ENCODE peak calls at places on chromosomes 1 and 21, in four cellular contexts. V is HepG2, C is K562, J is H1. F is an unnamed sample.

GRCh38 chr1:233735331-233735730 is 121.4 kb downstream of the KCNK1 start:
- DNase-seq in V (no peak), J (no peak), C (no peak), F (no peak)

GRCh38 chr1:156848461-156849150 is 10.3 kb downstream of the INSRR start:
- DNase-seq in C (peak; percentile 83), J (no peak), V (no peak), F (no peak)

GRCh38 chr1:209688746-209689234 is 13.6 kb downstream of the G0S2 start:
- DNase-seq in C (no peak), V (no peak), J (no peak), F (no peak)

GRCh38 chr1:155184835-155185782 is 11.5 kb downstream of the TRIM46 start:
- DNase-seq in V (no peak), J (no peak), C (no peak), F (no peak)

GRCh38 chr21:29673096-29673610 is 266.6 kb downstream of the GRIK1 start:
- DNase-seq in J (no peak), C (no peak), V (no peak), F (no peak)

GRCh38 chr1:55478742-55479141 is 263.6 kb upstream of the USP24 start:
- DNase-seq in J (no peak), V (peak; percentile 20), C (no peak), F (peak; percentile 68)

GRCh38 chr1:16383917-16384316 is 16.9 kb downstream of the SZRD1 start:
- DNase-seq in C (no peak), V (no peak), J (no peak), F (no peak)

GRCh38 chr1:235286667-235287066 is 41.3 kb downstream of the ARID4B start:
- DNase-seq in C (no peak), V (no peak), J (no peak), F (no peak)

GRCh38 chr1:44348046-44348628 is 6.9 kb downstream of the ERI3 start:
- DNase-seq in C (no peak), J (no peak), V (no peak), F (no peak)

GRCh38 chr1:208601569-208601968 is 357.4 kb upstream of the PLXNA2 start:
- DNase-seq in J (no peak), V (no peak), C (no peak), F (no peak)

GRCh38 chr1:16258591-16259135 is 21.7 kb upstream of the CPLANE2 start:
- DNase-seq in J (no peak), V (no peak), C (no peak), F (no peak)

GRCh38 chr1:169511339-169512028 is 25.7 kb upstream of the SLC19A2 start:
- DNase-seq in J (no peak), C (no peak), V (no peak), F (peak; percentile 53)

GRCh38 chr1:24098907-24099637 is 12.9 kb downstream of the MYOM3 start:
- DNase-seq in V (no peak), C (no peak), J (no peak), F (no peak)

GRCh38 chr1:64936958-64937357 is 29.4 kb downstream of the JAK1 start:
- DNase-seq in V (no peak), C (no peak), J (no peak), F (no peak)

GRCh38 chr1:33365560-33365997 is 44.7 kb upstream of the A3GALT2 start:
- DNase-seq in V (no peak), J (no peak), C (no peak), F (no peak)

GRCh38 chr1:6873298-6874015 is 88.2 kb downstream of the CAMTA1 start:
- DNase-seq in J (no peak), C (no peak), V (no peak), F (no peak)

GRCh38 chr1:233245191-233245765 is 50.2 kb downstream of the PCNX2 start:
- DNase-seq in C (no peak), V (no peak), J (no peak), F (no peak)

GRCh38 chr1:77956464-77956863 is 22.4 kb downstream of the FUBP1 start:
- DNase-seq in J (no peak), V (no peak), C (no peak), F (no peak)

GRCh38 chr1:18203645-18204044 is 96.0 kb downstream of the IGSF21 start:
- DNase-seq in J (no peak), V (no peak), C (no peak), F (no peak)

GRCh38 chr1:111541721-111542120 is 38.3 kb upstream of the ADORA3 start:
- DNase-seq in C (no peak), J (no peak), V (peak; percentile 48), F (no peak)

GRCh38 chr1:230915079-230915478 is 46.8 kb upstream of the C1orf198 start:
- DNase-seq in J (no peak), C (no peak), V (no peak), F (no peak)

GRCh38 chr1:230917284-230918135 is 49.2 kb upstream of the C1orf198 start:
- DNase-seq in C (peak; percentile 73), V (peak; percentile 80), J (peak; percentile 58), F (peak; percentile 72)

GRCh38 chr1:230916607-230917283 is 48.4 kb upstream of the C1orf198 start:
- DNase-seq in J (no peak), C (no peak), V (no peak), F (no peak)

GRCh38 chr1:230922620-230923019 is 54.3 kb upstream of the C1orf198 start:
- DNase-seq in V (no peak), C (no peak), J (no peak), F (no peak)

GRCh38 chr1:230919201-230919600 is 50.9 kb upstream of the C1orf198 start:
- DNase-seq in C (no peak), V (no peak), J (no peak), F (no peak)
- H3K36me3 ChIP-seq in C (peaks cover 23% of the 10 kb centered on the region), V (peaks cover 27% of the 10 kb centered on the region), J (no peaks in the 10 kb centered on the region), F (no peaks in the 10 kb centered on the region)

DNA sequence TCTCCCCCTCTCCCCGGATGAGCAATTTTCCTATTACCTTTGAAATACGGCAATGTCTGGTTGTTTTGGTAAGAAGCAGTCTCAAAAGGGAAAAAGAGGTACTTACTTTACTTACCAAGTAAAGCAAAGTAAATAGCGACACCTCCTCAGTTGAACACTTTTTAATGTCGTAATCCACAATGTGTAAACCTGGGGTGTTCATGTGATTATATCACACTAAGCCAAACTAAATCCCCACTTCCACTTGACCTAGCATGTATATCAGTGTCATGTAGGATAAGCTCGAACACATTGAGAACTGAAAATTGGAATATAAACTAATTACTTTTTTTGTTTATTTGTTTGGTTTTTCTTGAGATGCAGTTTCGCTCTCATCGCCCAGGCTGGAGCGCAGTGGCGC is 12.1 kb upstream of the VN1R5 start:
- DNase-seq in J (no peak), V (no peak), C (no peak), F (no peak)
- TF ChIP-seq JUN in J (no peak), V (no peak), C (no peak), F (no peak)

GRCh38 chr1:27331922-27332321 is 9.9 kb upstream of the SYTL1 start:
- DNase-seq in J (no peak), C (no peak), V (no peak), F (no peak)
- H3K36me3 ChIP-seq in J (peaks cover 4% of the 10 kb centered on the region), C (peaks cover 89% of the 10 kb centered on the region), V (peaks cover 71% of the 10 kb centered on the region), F (peaks cover 48% of the 10 kb centered on the region)

GRCh38 chr1:206114692-206115430 is 2.3 kb downstream of the AVPR1B start:
- DNase-seq in J (no peak), C (no peak), V (peak; percentile 31), F (no peak)
- TF ChIP-seq JUN in J (no peak), C (no peak), V (no peak), F (no peak)

GRCh38 chr1:8858888-8859706 is 19.4 kb downstream of the ENO1 start:
- DNase-seq in C (peak; percentile 43), V (peak; percentile 60), J (no peak), F (peak; percentile 83)
- H3K36me3 ChIP-seq in C (peaks cover 68% of the 10 kb centered on the region), V (peaks cover 41% of the 10 kb centered on the region), J (peaks cover 46% of the 10 kb centered on the region), F (peaks cover 34% of the 10 kb centered on the region)

GRCh38 chr1:109279615-109280278 is 3.2 kb downstream of the PSRC1 start:
- DNase-seq in J (no peak), V (no peak), C (no peak), F (no peak)
- TF ChIP-seq JUN in J (no peak), V (no peak), C (no peak), F (no peak)

DNA sequence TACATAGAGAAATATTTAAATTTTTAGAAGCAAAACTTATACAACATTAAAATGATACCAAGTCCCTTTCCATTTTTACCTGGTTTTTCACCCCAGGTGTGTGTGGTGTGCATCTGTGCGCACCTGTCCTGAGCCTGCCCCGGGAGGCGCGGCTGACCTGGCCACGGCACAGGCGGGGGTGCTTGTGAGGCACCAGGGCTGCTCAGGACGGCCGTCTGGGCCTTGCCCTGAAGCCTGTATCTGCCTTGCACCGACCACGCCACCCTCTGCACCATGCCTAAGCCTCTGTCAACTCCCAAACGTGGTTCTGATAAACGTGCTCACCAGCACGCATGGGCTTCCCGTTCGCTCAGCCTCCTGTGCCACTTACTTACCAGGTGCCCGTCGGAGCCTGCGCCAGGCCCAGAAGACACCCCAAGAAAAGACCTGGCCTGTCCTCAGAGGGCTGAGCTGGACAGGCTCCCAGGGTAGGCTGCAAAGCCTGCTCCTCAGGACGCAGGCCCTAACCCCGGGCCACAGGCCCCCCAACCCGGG is 20.9 kb downstream of the PANK4 start:
- DNase-seq in J (no peak), V (no peak), C (no peak), F (no peak)
- H3K36me3 ChIP-seq in J (peaks cover 5% of the 10 kb centered on the region), V (peaks cover 13% of the 10 kb centered on the region), C (peaks cover 31% of the 10 kb centered on the region), F (peaks cover 20% of the 10 kb centered on the region)